ENCODE peak calls at places on chromosomes 1 and 21, in five cellular contexts. One of them, this sample, is unnamed.

GRCh38 chr1:211132681-211133392 is 1.1 kb downstream of the KCNH1 start:
- DNase-seq in SK-N-SH: no peak
- DNase-seq in HCT116: no peak
- DNase-seq in Panc1: no peak
- DNase-seq in A549: no peak
- DNase-seq in this sample: no peak

GRCh38 chr1:92029241-92029922 is 403 bp upstream of the EPHX4 start:
- DNase-seq in HCT116: no peak
- DNase-seq in A549: no peak
- DNase-seq in Panc1: no peak
- DNase-seq in SK-N-SH: peak
- DNase-seq in this sample: no peak

GRCh38 chr1:224623743-224624333 is 7.7 kb downstream of the CNIH3 start:
- DNase-seq in A549: no peak
- DNase-seq in HCT116: no peak
- DNase-seq in Panc1: peak
- DNase-seq in SK-N-SH: no peak
- DNase-seq in this sample: peak

GRCh38 chr1:212916395-212917133 is 33.8 kb upstream of the VASH2 start:
- DNase-seq in Panc1: no peak
- DNase-seq in A549: no peak
- DNase-seq in SK-N-SH: no peak
- DNase-seq in HCT116: no peak
- DNase-seq in this sample: no peak

GRCh38 chr1:114336360-114336759 is 174.6 kb downstream of the TRIM33 start:
- DNase-seq in HCT116: no peak
- DNase-seq in Panc1: no peak
- DNase-seq in SK-N-SH: no peak
- DNase-seq in A549: no peak
- DNase-seq in this sample: no peak

GRCh38 chr1:152953761-152954160 is 6.8 kb downstream of the SPRR5 start:
- DNase-seq in SK-N-SH: no peak
- DNase-seq in A549: no peak
- DNase-seq in HCT116: no peak
- DNase-seq in Panc1: no peak
- DNase-seq in this sample: no peak

GRCh38 chr1:207873055-207873890 is 37.7 kb downstream of the CD34 start:
- DNase-seq in Panc1: no peak
- DNase-seq in HCT116: no peak
- DNase-seq in SK-N-SH: no peak
- DNase-seq in A549: no peak
- DNase-seq in this sample: no peak

GRCh38 chr1:119000371-119001180 is 12.4 kb upstream of the TBX15 start:
- DNase-seq in HCT116: no peak
- DNase-seq in Panc1: no peak
- DNase-seq in A549: no peak
- DNase-seq in SK-N-SH: no peak
- DNase-seq in this sample: no peak

GRCh38 chr1:82562448-82562847 is 761.7 kb downstream of the ADGRL2 start:
- DNase-seq in HCT116: no peak
- DNase-seq in SK-N-SH: no peak
- DNase-seq in A549: no peak
- DNase-seq in Panc1: no peak
- DNase-seq in this sample: no peak

GRCh38 chr1:112320035-112320429 is 76.0 kb upstream of the CTTNBP2NL start:
- DNase-seq in HCT116: no peak
- DNase-seq in Panc1: no peak
- DNase-seq in SK-N-SH: no peak
- DNase-seq in A549: no peak
- DNase-seq in this sample: no peak

GRCh38 chr1:109765896-109766615 is 2.3 kb upstream of the EPS8L3 start:
- DNase-seq in HCT116: no peak
- DNase-seq in A549: no peak
- DNase-seq in SK-N-SH: no peak
- DNase-seq in Panc1: no peak
- DNase-seq in this sample: no peak

GRCh38 chr1:22332166-22332717 is 119.4 kb upstream of the ZBTB40 start:
- DNase-seq in HCT116: no peak
- DNase-seq in Panc1: no peak
- DNase-seq in SK-N-SH: no peak
- DNase-seq in A549: no peak
- DNase-seq in this sample: no peak

GRCh38 chr21:34768326-34768725 is 99.5 kb downstream of the CLIC6 start:
- DNase-seq in A549: no peak
- DNase-seq in SK-N-SH: no peak
- DNase-seq in HCT116: no peak
- DNase-seq in Panc1: no peak
- DNase-seq in this sample: no peak

GRCh38 chr1:72845342-72845741 is 563.0 kb upstream of the NEGR1 start:
- DNase-seq in A549: no peak
- DNase-seq in Panc1: no peak
- DNase-seq in SK-N-SH: no peak
- DNase-seq in HCT116: no peak
- DNase-seq in this sample: no peak

GRCh38 chr1:64000021-64000420 is 203.4 kb upstream of the UBE2U start:
- DNase-seq in SK-N-SH: no peak
- DNase-seq in HCT116: no peak
- DNase-seq in Panc1: no peak
- DNase-seq in A549: no peak
- DNase-seq in this sample: no peak

GRCh38 chr1:156858959-156859522 is at the start of gene INSRR:
- DNase-seq in Panc1: no peak
- DNase-seq in SK-N-SH: peak
- DNase-seq in HCT116: no peak
- DNase-seq in A549: no peak
- DNase-seq in this sample: no peak

GRCh38 chr1:225896937-225897549 is 8.1 kb upstream of the LEFTY1 start:
- DNase-seq in HCT116: peak
- DNase-seq in A549: peak
- DNase-seq in SK-N-SH: no peak
- DNase-seq in Panc1: no peak
- DNase-seq in this sample: no peak

GRCh38 chr21:35070436-35070835 is 21.3 kb upstream of the RUNX1 start:
- DNase-seq in SK-N-SH: no peak
- DNase-seq in Panc1: no peak
- DNase-seq in A549: no peak
- DNase-seq in HCT116: no peak
- DNase-seq in this sample: no peak

GRCh38 chr1:145706282-145706681 is 886 bp downstream of the PDZK1 start:
- DNase-seq in HCT116: peak
- DNase-seq in SK-N-SH: no peak
- DNase-seq in Panc1: no peak
- DNase-seq in A549: peak
- DNase-seq in this sample: no peak

GRCh38 chr1:156684227-156684782 is 7.1 kb upstream of the NES start:
- DNase-seq in HCT116: no peak
- DNase-seq in Panc1: no peak
- DNase-seq in A549: no peak
- DNase-seq in SK-N-SH: no peak
- DNase-seq in this sample: no peak

GRCh38 chr1:38814444-38814983 is 45.1 kb downstream of the RRAGC start:
- DNase-seq in SK-N-SH: no peak
- DNase-seq in A549: no peak
- DNase-seq in HCT116: no peak
- DNase-seq in Panc1: no peak
- DNase-seq in this sample: no peak

GRCh38 chr1:202664083-202664482 is 46.2 kb downstream of the SYT2 start:
- DNase-seq in SK-N-SH: no peak
- DNase-seq in A549: no peak
- DNase-seq in HCT116: no peak
- DNase-seq in Panc1: no peak
- DNase-seq in this sample: no peak

GRCh38 chr1:55547441-55547840 is 332.3 kb upstream of the USP24 start:
- DNase-seq in A549: no peak
- DNase-seq in SK-N-SH: no peak
- DNase-seq in HCT116: no peak
- DNase-seq in Panc1: no peak
- DNase-seq in this sample: no peak
- TF ChIP-seq REST in A549: no peak
- TF ChIP-seq REST in SK-N-SH: no peak
- TF ChIP-seq REST in HCT116: no peak
- TF ChIP-seq REST in Panc1: no peak
- TF ChIP-seq REST in this sample: no peak

GRCh38 chr1:1359668-1360468 is 1.5 kb upstream of the MXRA8 start:
- DNase-seq in Panc1: no peak
- DNase-seq in SK-N-SH: peak
- DNase-seq in A549: no peak
- DNase-seq in HCT116: no peak
- DNase-seq in this sample: no peak
- H3K27ac ChIP-seq in Panc1: peak
- H3K27ac ChIP-seq in SK-N-SH: peak
- H3K27ac ChIP-seq in A549: no peak
- H3K27ac ChIP-seq in HCT116: peak
- H3K27ac ChIP-seq in this sample: no peak

GRCh38 chr1:8598060-8598724 is 219.2 kb downstream of the RERE start:
- DNase-seq in Panc1: no peak
- DNase-seq in HCT116: no peak
- DNase-seq in A549: no peak
- DNase-seq in SK-N-SH: peak
- DNase-seq in this sample: no peak
- TF ChIP-seq REST in Panc1: no peak
- TF ChIP-seq REST in HCT116: no peak
- TF ChIP-seq REST in A549: no peak
- TF ChIP-seq REST in SK-N-SH: no peak
- TF ChIP-seq REST in this sample: no peak

GRCh38 chr1:24018611-24019580 is 38.8 kb upstream of the SRSF10 start:
- DNase-seq in A549: peak
- DNase-seq in Panc1: peak
- DNase-seq in HCT116: peak
- DNase-seq in SK-N-SH: peak
- DNase-seq in this sample: no peak
- H3K27ac ChIP-seq in A549: peak
- H3K27ac ChIP-seq in Panc1: peak
- H3K27ac ChIP-seq in HCT116: peak
- H3K27ac ChIP-seq in SK-N-SH: peak
- H3K27ac ChIP-seq in this sample: no peak

DNA sequence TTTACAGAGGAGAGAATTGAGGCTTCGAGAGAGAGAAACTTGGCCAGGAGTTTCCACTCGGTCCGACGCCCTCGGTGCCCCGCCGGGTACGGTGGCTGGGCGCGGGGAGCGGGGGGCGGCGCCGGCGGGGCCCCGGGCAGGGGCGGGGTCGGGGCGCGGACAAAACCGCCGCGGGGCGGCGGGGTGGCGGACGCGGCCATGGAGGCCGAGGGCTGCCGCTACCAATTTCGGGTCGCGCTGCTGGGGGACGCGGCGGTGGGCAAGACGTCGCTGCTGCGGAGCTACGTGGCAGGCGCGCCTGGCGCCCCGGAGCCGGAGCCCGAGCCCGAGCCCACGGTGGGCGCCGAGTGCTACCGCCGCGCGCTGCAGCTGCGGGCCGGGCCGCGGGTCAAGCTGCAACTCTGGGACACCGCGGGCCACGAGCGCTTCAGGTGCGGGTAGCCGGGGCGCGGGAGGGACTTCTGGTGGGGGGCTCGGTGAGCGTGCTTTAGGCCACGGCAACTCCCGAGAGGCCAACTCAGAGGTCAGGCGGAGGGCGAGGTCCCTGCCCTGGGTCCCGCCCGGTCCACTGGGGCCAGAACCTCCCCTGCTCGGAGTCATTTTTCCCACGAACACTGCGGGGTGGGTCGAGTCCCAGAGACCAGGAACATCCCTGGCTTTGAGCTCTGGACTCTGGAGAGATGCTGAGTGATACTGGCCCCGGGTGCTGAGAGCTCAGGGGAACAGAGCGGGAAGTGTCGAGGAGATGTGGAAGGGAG is 428 bp downstream of the RAB42 start:
- DNase-seq in HCT116: no peak
- DNase-seq in Panc1: no peak
- DNase-seq in SK-N-SH: peak
- DNase-seq in A549: no peak
- DNase-seq in this sample: no peak
- TF ChIP-seq REST in HCT116: no peak
- TF ChIP-seq REST in Panc1: no peak
- TF ChIP-seq REST in SK-N-SH: no peak
- TF ChIP-seq REST in A549: no peak
- TF ChIP-seq REST in this sample: no peak

GRCh38 chr1:61086245-61086644 is 3.9 kb downstream of the NFIA start:
- DNase-seq in HCT116: no peak
- DNase-seq in A549: no peak
- DNase-seq in Panc1: no peak
- DNase-seq in SK-N-SH: no peak
- DNase-seq in this sample: no peak

GRCh38 chr1:61083799-61084385 is 1.5 kb downstream of the NFIA start:
- DNase-seq in SK-N-SH: no peak
- DNase-seq in HCT116: no peak
- DNase-seq in A549: no peak
- DNase-seq in Panc1: peak
- DNase-seq in this sample: no peak

GRCh38 chr1:61083014-61083798 is 845 bp downstream of the NFIA start:
- DNase-seq in HCT116: no peak
- DNase-seq in Panc1: no peak
- DNase-seq in SK-N-SH: peak
- DNase-seq in A549: no peak
- DNase-seq in this sample: no peak

GRCh38 chr1:61085191-61086086 is 3.1 kb downstream of the NFIA start:
- DNase-seq in SK-N-SH: no peak
- DNase-seq in A549: no peak
- DNase-seq in Panc1: no peak
- DNase-seq in HCT116: no peak
- DNase-seq in this sample: no peak

GRCh38 chr1:61084560-61084991 is 2.2 kb downstream of the NFIA start:
- DNase-seq in SK-N-SH: no peak
- DNase-seq in HCT116: no peak
- DNase-seq in Panc1: no peak
- DNase-seq in A549: no peak
- DNase-seq in this sample: no peak
- H3K27ac ChIP-seq in SK-N-SH: no peak
- H3K27ac ChIP-seq in HCT116: no peak
- H3K27ac ChIP-seq in Panc1: peak
- H3K27ac ChIP-seq in A549: peak
- H3K27ac ChIP-seq in this sample: no peak